ENCODE peak calls at places on chromosomes 1 and 21, in six cellular contexts. X is activated CD8-positive, alpha-beta memory T cell treated with anti-CD3 and anti-CD28 coated beads, Interleukin-2, amount 50 U/mL, for 48 hours; F is non-pigmented ciliary epithelial cell; Z is ACHN; J is fibroblast of the conjunctiva; G is sigmoid colon. N is an unnamed sample.

GRCh38 chr1:245070836-245071615 is 83.8 kb upstream of the KIF26B start:
- DNase-seq in Z (no peak), G (no peak), F (no peak), J (no peak), X (no peak), N (no peak)

GRCh38 chr1:206445116-206445515 is 25.2 kb upstream of the IKBKE start:
- DNase-seq in G (no peak), X (no peak), F (no peak), J (no peak), Z (no peak), N (peak)

GRCh38 chr21:42865361-42866160 is 13.8 kb downstream of the WDR4 start:
- DNase-seq in Z (no peak), G (peak), X (no peak), J (no peak), F (no peak), N (peak)

GRCh38 chr1:179251675-179252074 is 22.2 kb upstream of the ABL2 start:
- DNase-seq in J (no peak), Z (peak), F (no peak), X (no peak), G (no peak), N (peak)

GRCh38 chr1:247118946-247119446 is 14.8 kb upstream of the ZNF669 start:
- DNase-seq in G (no peak), X (peak), Z (peak), F (no peak), J (no peak), N (peak)

GRCh38 chr1:25460020-25460419 is 29.3 kb downstream of the MACO1 start:
- DNase-seq in Z (no peak), X (no peak), F (no peak), G (no peak), J (no peak), N (no peak)

GRCh38 chr1:228272331-228272791 is 64.5 kb downstream of the OBSCN start:
- DNase-seq in Z (no peak), X (no peak), G (peak), J (no peak), F (no peak), N (no peak)

GRCh38 chr1:95116666-95117206 is 419 bp upstream of the TLCD4 start:
- DNase-seq in G (peak), F (no peak), Z (peak), J (no peak), X (peak), N (peak)

GRCh38 chr1:20290624-20291597 is at the start of gene VWA5B1:
- DNase-seq in Z (no peak), G (no peak), X (no peak), F (no peak), J (no peak), N (no peak)

GRCh38 chr1:228494970-228495853 is 8.0 kb downstream of the RNF187 start:
- DNase-seq in X (no peak), Z (no peak), G (peak), J (no peak), F (no peak), N (no peak)

GRCh38 chr1:203288351-203288894 is 16.9 kb upstream of the BTG2 start:
- DNase-seq in Z (no peak), F (no peak), J (no peak), X (no peak), G (no peak), N (no peak)

GRCh38 chr1:156627313-156627880 is 8.2 kb downstream of the HAPLN2 start:
- DNase-seq in X (no peak), G (no peak), F (no peak), Z (peak), J (no peak), N (peak)

GRCh38 chr1:44472614-44473262 is 67.7 kb downstream of the RNF220 start:
- DNase-seq in F (no peak), X (no peak), Z (no peak), J (no peak), G (no peak), N (peak)

GRCh38 chr1:18408656-18409370 is 71.9 kb upstream of the KLHDC7A start:
- DNase-seq in J (no peak), F (no peak), G (no peak), X (no peak), Z (no peak), N (no peak)

GRCh38 chr21:34017127-34017961 is 56.0 kb upstream of the MRPS6 start:
- DNase-seq in G (no peak), F (no peak), X (no peak), Z (no peak), J (peak), N (no peak)

GRCh38 chr21:43322805-43323204 is 104.1 kb downstream of the SIK1 start:
- DNase-seq in X (no peak), Z (no peak), G (no peak), J (no peak), F (no peak), N (peak)

GRCh38 chr1:29800120-29800519 is 563.8 kb downstream of the PTPRU start:
- DNase-seq in J (no peak), Z (no peak), G (no peak), X (peak), F (no peak), N (no peak)

GRCh38 chr1:115090547-115090946 is 1.2 kb upstream of the TSPAN2 start:
- DNase-seq in Z (peak), F (no peak), X (no peak), J (no peak), G (peak), N (peak)

GRCh38 chr21:39971961-39972360 is 104.7 kb downstream of the PCP4 start:
- DNase-seq in Z (no peak), F (no peak), G (no peak), X (no peak), J (no peak), N (no peak)

GRCh38 chr1:109996476-109996875 is 11.9 kb downstream of the AHCYL1 start:
- DNase-seq in Z (no peak), G (no peak), F (peak), J (no peak), X (no peak), N (peak)

GRCh38 chr1:243447342-243447741 is 191.5 kb downstream of the SDCCAG8 start:
- DNase-seq in G (no peak), F (no peak), Z (no peak), X (no peak), J (no peak), N (peak)

GRCh38 chr1:109254621-109255096 is 5.3 kb downstream of the CELSR2 start:
- DNase-seq in Z (peak), J (no peak), F (no peak), X (no peak), G (no peak), N (no peak)

GRCh38 chr1:22712502-22713271 is 2.0 kb downstream of the EPHB2 start:
- DNase-seq in X (peak), J (peak), F (no peak), G (no peak), Z (no peak), N (no peak)

GRCh38 chr1:201399352-201400126 is 415 bp upstream of the LAD1 start:
- DNase-seq in J (no peak), F (no peak), X (no peak), Z (no peak), G (no peak), N (peak)

GRCh38 chr1:95072117-95072516 is 634 bp downstream of the ALG14 start:
- DNase-seq in J (no peak), G (no peak), X (no peak), F (no peak), Z (no peak), N (no peak)

GRCh38 chr1:200243042-200243437 is 166.8 kb downstream of the ZNF281 start:
- DNase-seq in Z (no peak), G (no peak), J (no peak), F (no peak), X (no peak), N (peak)

GRCh38 chr1:178918955-178919354 is 48.1 kb upstream of the ANGPTL1 start:
- DNase-seq in F (no peak), X (no peak), J (no peak), G (no peak), Z (no peak), N (no peak)

GRCh38 chr1:81803423-81804103 is 2.8 kb downstream of the ADGRL2 start:
- DNase-seq in X (no peak), G (no peak), J (no peak), F (no peak), Z (peak), N (peak)

GRCh38 chr1:163870666-163871065 is 548.9 kb downstream of the NUF2 start:
- DNase-seq in J (no peak), G (no peak), X (no peak), Z (no peak), F (no peak), N (peak)

GRCh38 chr1:40849801-40850592 is 12.2 kb downstream of the CITED4 start:
- DNase-seq in Z (peak), J (peak), F (no peak), X (peak), G (peak), N (peak)

GRCh38 chr1:181086926-181087325 is 1.6 kb upstream of the IER5 start:
- DNase-seq in J (no peak), Z (no peak), G (no peak), X (no peak), F (no peak), N (peak)

GRCh38 chr21:29164330-29164942 is 34.0 kb downstream of the MAP3K7CL start:
- DNase-seq in G (no peak), F (no peak), X (no peak), Z (peak), J (peak), N (peak)

GRCh38 chr1:14836426-14837140 is 238.1 kb downstream of the KAZN start:
- DNase-seq in G (no peak), J (no peak), X (no peak), F (no peak), Z (no peak), N (no peak)

GRCh38 chr1:185404864-185405568 is 88.0 kb upstream of the IVNS1ABP start:
- DNase-seq in G (no peak), Z (no peak), F (no peak), J (no peak), X (no peak), N (peak)

GRCh38 chr21:37914211-37914900 is 1.9 kb downstream of the KCNJ6 start:
- DNase-seq in X (peak), Z (peak), G (no peak), J (no peak), F (no peak), N (peak)

N was measured in GM23248.